ENCODE peak calls at places on chromosome 16, in ten cellular contexts. Z is heart left ventricle, E is IMR-90, U is endothelial cell of umbilical vein, H is gastrocnemius medialis, R is H1, B is adrenal gland, P is stomach, W is tibial nerve, I is right lobe of liver. J is an unnamed sample.

GRCh38 chr16:81480856-81481821 is 36.5 kb downstream of the CMIP start:
- DNase-seq in Z (peak; percentile 68), E (peak; percentile 22), U (no peak), H (peak; percentile 52), R (no peak), B (peak; percentile 63), P (peak; percentile 57), W (peak; percentile 44), I (peak; percentile 81), J (peak; percentile 82)

GRCh38 chr16:70156207-70156978 is 17.2 kb upstream of the CLEC18C start:
- DNase-seq in Z (no peak), E (no peak), U (peak; percentile 2), H (no peak), R (no peak), B (no peak), P (no peak), W (no peak), I (no peak), J (no peak)

GRCh38 chr16:11988258-11988978 is 11.9 kb downstream of the SNX29 start:
- DNase-seq in Z (no peak), E (no peak), U (no peak), H (no peak), R (no peak), B (no peak), P (no peak), W (no peak), I (no peak), J (no peak)

GRCh38 chr16:21100447-21100846 is 50.2 kb downstream of the DNAH3 start:
- DNase-seq in Z (no peak), E (peak; percentile 90), U (no peak), H (no peak), R (no peak), B (no peak), P (no peak), W (no peak), I (no peak), J (no peak)

GRCh38 chr16:53898993-53899392 is 195.0 kb downstream of the FTO start:
- DNase-seq in Z (no peak), E (no peak), U (no peak), H (no peak), R (no peak), B (no peak), P (no peak), W (no peak), I (no peak), J (no peak)

GRCh38 chr16:82504811-82505210 is 122.0 kb upstream of the CDH13 start:
- DNase-seq in Z (no peak), E (no peak), U (no peak), H (no peak), R (no peak), B (no peak), P (no peak), W (no peak), I (no peak), J (no peak)

GRCh38 chr16:89357055-89357454 is 133.3 kb downstream of the ANKRD11 start:
- DNase-seq in Z (no peak), E (no peak), U (no peak), H (peak; percentile 63), R (no peak), B (no peak), P (no peak), W (no peak), I (no peak), J (no peak)

GRCh38 chr16:65658339-65659275 is 536.7 kb upstream of the CDH11 start:
- DNase-seq in Z (no peak), E (peak; percentile 86), U (peak; percentile 58), H (no peak), R (no peak), B (no peak), P (no peak), W (no peak), I (no peak), J (peak; percentile 8)

GRCh38 chr16:56120447-56121155 is 70.7 kb upstream of the GNAO1 start:
- DNase-seq in Z (no peak), E (no peak), U (no peak), H (no peak), R (no peak), B (no peak), P (no peak), W (no peak), I (no peak), J (no peak)

GRCh38 chr16:67157892-67158635 is 1.6 kb downstream of the TRADD start:
- DNase-seq in Z (no peak), E (no peak), U (no peak), H (no peak), R (no peak), B (no peak), P (no peak), W (no peak), I (no peak), J (no peak)

GRCh38 chr16:67157106-67157748 is 2.5 kb downstream of the TRADD start:
- DNase-seq in Z (no peak), E (no peak), U (no peak), H (no peak), R (no peak), B (peak; percentile 5), P (no peak), W (no peak), I (no peak), J (no peak)

GRCh38 chr16:67161595-67162058 is 1.9 kb downstream of the FBXL8 start:
- DNase-seq in Z (no peak), E (no peak), U (no peak), H (peak; percentile 84), R (no peak), B (peak; percentile 73), P (no peak), W (no peak), I (peak; percentile 57), J (peak; percentile 18)

GRCh38 chr16:67156146-67156844 is 3.4 kb downstream of the TRADD start:
- DNase-seq in Z (no peak), E (no peak), U (no peak), H (no peak), R (no peak), B (peak; percentile 7), P (no peak), W (no peak), I (no peak), J (no peak)

DNA sequence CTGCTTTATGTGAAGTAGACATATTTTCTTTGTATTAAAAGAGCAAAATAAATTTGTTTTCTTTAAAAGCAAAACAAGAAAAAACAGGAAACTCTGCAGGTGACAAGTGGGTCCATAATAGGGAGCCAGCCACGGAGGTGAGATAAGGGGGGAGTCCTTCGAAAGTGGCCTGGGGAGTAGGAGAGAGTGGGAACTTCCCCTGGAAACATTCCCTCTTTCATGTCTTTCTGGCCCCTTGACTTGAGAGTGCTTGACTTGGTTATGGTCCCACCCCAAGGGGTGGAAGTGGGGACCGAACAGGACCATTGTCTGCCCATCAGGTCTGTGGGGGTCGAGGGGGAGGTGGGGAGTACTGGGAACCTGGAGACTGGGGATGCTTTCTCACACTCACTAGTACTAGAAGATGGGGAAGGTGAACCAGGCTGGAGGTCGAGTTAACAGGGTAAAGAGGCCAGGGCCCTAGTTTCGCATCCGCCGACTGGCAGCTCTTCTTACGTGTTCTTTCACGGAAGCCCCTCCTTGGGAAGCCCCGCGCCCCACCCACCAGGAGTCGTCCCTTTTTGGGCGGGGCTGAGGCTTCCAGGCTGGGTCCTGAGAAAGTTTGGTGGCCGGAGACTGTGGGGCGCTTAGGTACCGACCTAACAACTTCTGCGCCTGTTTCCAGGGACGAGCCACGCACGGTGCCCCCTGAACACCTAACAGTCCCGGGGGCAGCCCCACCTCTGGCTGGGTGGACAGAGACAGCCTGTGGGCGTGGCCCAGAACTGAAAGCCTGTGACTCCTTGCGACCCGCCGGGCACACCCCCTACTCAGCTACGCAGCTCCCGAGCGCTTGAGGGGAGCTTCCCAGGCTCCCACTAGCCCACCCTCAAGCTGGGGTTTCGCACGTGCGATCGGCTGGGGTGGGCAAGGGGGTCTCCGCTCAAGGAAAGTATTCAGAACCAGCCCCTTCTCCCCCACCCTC is 790 bp downstream of the TRADD start:
- DNase-seq in Z (no peak), E (no peak), U (no peak), H (no peak), R (no peak), B (peak; percentile 59), P (peak; percentile 69), W (no peak), I (no peak), J (peak; percentile 56)
- TF ChIP-seq POLR2A in Z (no peak), E (no peak), U (no peak), H (no peak), R (no peak), B (no peak), P (no peak), W (no peak), I (no peak), J (no peak)

GRCh38 chr16:75244225-75244792 is 7.1 kb downstream of the BCAR1 start:
- DNase-seq in Z (peak; percentile 67), E (peak; percentile 72), U (peak; percentile 62), H (no peak), R (no peak), B (peak; percentile 49), P (peak; percentile 79), W (peak; percentile 47), I (no peak), J (no peak)
- H3K4me1 ChIP-seq in Z (peaks cover 87% of the 10 kb centered on the region), E (peaks cover 58% of the 10 kb centered on the region), U (peaks cover 61% of the 10 kb centered on the region), H (peaks cover 81% of the 10 kb centered on the region), R (peaks cover 50% of the 10 kb centered on the region), B (peaks cover 68% of the 10 kb centered on the region), P (peaks cover 88% of the 10 kb centered on the region), W (peaks cover 6% of the 10 kb centered on the region), I (no peaks in the 10 kb centered on the region), J (peaks cover 74% of the 10 kb centered on the region)

GRCh38 chr16:3062553-3062952 is 2.9 kb upstream of the IL32 start:
- DNase-seq in Z (no peak), E (no peak), U (no peak), H (no peak), R (no peak), B (no peak), P (no peak), W (no peak), I (peak; percentile 12), J (no peak)

GRCh38 chr16:3063617-3064389 is 1.6 kb upstream of the IL32 start:
- DNase-seq in Z (no peak), E (no peak), U (no peak), H (no peak), R (no peak), B (no peak), P (no peak), W (no peak), I (no peak), J (no peak)

GRCh38 chr16:3065742-3066439 is 451 bp downstream of the IL32 start:
- DNase-seq in Z (no peak), E (no peak), U (no peak), H (no peak), R (no peak), B (no peak), P (no peak), W (no peak), I (peak; percentile 71), J (no peak)

GRCh38 chr16:3066440-3066748 is 954 bp downstream of the IL32 start:
- DNase-seq in Z (no peak), E (no peak), U (no peak), H (no peak), R (no peak), B (no peak), P (no peak), W (no peak), I (no peak), J (no peak)

GRCh38 chr16:3065069-3065741 is at the start of gene IL32:
- DNase-seq in Z (peak; percentile 87), E (peak; percentile 94), U (peak; percentile 88), H (peak; percentile 68), R (no peak), B (peak; percentile 84), P (peak; percentile 68), W (no peak), I (peak; percentile 86), J (peak; percentile 95)
- TF ChIP-seq POLR2A in Z (no peak), E (peak; percentile 70), U (no peak), H (peak; percentile 23), R (no peak), B (no peak), P (no peak), W (no peak), I (peak; percentile 83), J (peak; percentile 94)

GRCh38 chr16:2160915-2161551 is 5.5 kb downstream of the TRAF7 start:
- DNase-seq in Z (peak; percentile 50), E (peak; percentile 69), U (no peak), H (peak; percentile 68), R (no peak), B (no peak), P (peak; percentile 39), W (peak; percentile 58), I (peak; percentile 83), J (peak; percentile 26)
- H3K4me1 ChIP-seq in Z (peaks cover 48% of the 10 kb centered on the region), E (peaks cover 37% of the 10 kb centered on the region), U (peaks cover 29% of the 10 kb centered on the region), H (peaks cover 35% of the 10 kb centered on the region), R (peaks cover 32% of the 10 kb centered on the region), B (peaks cover 46% of the 10 kb centered on the region), P (peaks cover 81% of the 10 kb centered on the region), W (no peaks in the 10 kb centered on the region), I (no peaks in the 10 kb centered on the region), J (peaks cover 36% of the 10 kb centered on the region)

J was measured in body of pancreas.